ENCODE peak calls at places on chromosomes 16 and 17, in ten cellular contexts. One of them, this sample, is unnamed.

GRCh38 chr16:68884391-68884790 is 41.1 kb downstream of the TANGO6 start:
- DNase-seq in A549: no peak
- DNase-seq in BJ: no peak
- DNase-seq in adipocyte: no peak
- DNase-seq in ascending aorta: no peak
- DNase-seq in dorsolateral prefrontal cortex: no peak
- DNase-seq in AG09309: no peak
- DNase-seq in AG10803: peak; percentile 24
- DNase-seq in tibial artery: no peak
- DNase-seq in mucosa of descending colon: no peak
- DNase-seq in this sample: no peak

GRCh38 chr17:38749222-38750043 is 1.3 kb upstream of the PCGF2 start:
- DNase-seq in AG10803: peak; percentile 50
- DNase-seq in BJ: peak; percentile 18
- DNase-seq in dorsolateral prefrontal cortex: peak; percentile 70
- DNase-seq in tibial artery: peak; percentile 92
- DNase-seq in mucosa of descending colon: peak; percentile 88
- DNase-seq in adipocyte: peak; percentile 70
- DNase-seq in ascending aorta: no peak
- DNase-seq in A549: peak; percentile 92
- DNase-seq in AG09309: no peak
- DNase-seq in this sample: no peak

GRCh38 chr17:68085751-68086445 is 50.4 kb downstream of the KPNA2 start:
- DNase-seq in ascending aorta: no peak
- DNase-seq in dorsolateral prefrontal cortex: no peak
- DNase-seq in BJ: no peak
- DNase-seq in mucosa of descending colon: peak; percentile 69
- DNase-seq in A549: no peak
- DNase-seq in tibial artery: no peak
- DNase-seq in AG10803: no peak
- DNase-seq in AG09309: no peak
- DNase-seq in adipocyte: peak; percentile 19
- DNase-seq in this sample: no peak

GRCh38 chr16:69286941-69287713 is 24.0 kb upstream of the VPS4A start:
- DNase-seq in tibial artery: peak; percentile 90
- DNase-seq in dorsolateral prefrontal cortex: peak; percentile 19
- DNase-seq in AG09309: peak; percentile 60
- DNase-seq in mucosa of descending colon: no peak
- DNase-seq in adipocyte: peak; percentile 93
- DNase-seq in ascending aorta: peak; percentile 29
- DNase-seq in AG10803: peak; percentile 75
- DNase-seq in A549: peak; percentile 70
- DNase-seq in BJ: no peak
- DNase-seq in this sample: no peak

GRCh38 chr16:10370096-10370726 is 15.7 kb upstream of the ATF7IP2 start:
- DNase-seq in A549: no peak
- DNase-seq in ascending aorta: no peak
- DNase-seq in mucosa of descending colon: no peak
- DNase-seq in AG10803: no peak
- DNase-seq in dorsolateral prefrontal cortex: no peak
- DNase-seq in AG09309: no peak
- DNase-seq in adipocyte: no peak
- DNase-seq in BJ: no peak
- DNase-seq in tibial artery: no peak
- DNase-seq in this sample: no peak

GRCh38 chr16:20291807-20292206 is 35.5 kb downstream of the GP2 start:
- DNase-seq in mucosa of descending colon: no peak
- DNase-seq in ascending aorta: no peak
- DNase-seq in BJ: no peak
- DNase-seq in A549: no peak
- DNase-seq in AG09309: no peak
- DNase-seq in tibial artery: no peak
- DNase-seq in AG10803: no peak
- DNase-seq in dorsolateral prefrontal cortex: no peak
- DNase-seq in adipocyte: no peak
- DNase-seq in this sample: no peak

GRCh38 chr17:40121191-40121885 is 433 bp upstream of the MSL1 start:
- DNase-seq in AG09309: no peak
- DNase-seq in tibial artery: no peak
- DNase-seq in dorsolateral prefrontal cortex: peak; percentile 29
- DNase-seq in ascending aorta: no peak
- DNase-seq in A549: peak; percentile 61
- DNase-seq in BJ: no peak
- DNase-seq in mucosa of descending colon: peak; percentile 73
- DNase-seq in adipocyte: peak; percentile 87
- DNase-seq in AG10803: peak; percentile 49
- DNase-seq in this sample: no peak

GRCh38 chr16:86662195-86662594 is 83.8 kb downstream of the FOXL1 start:
- DNase-seq in AG09309: no peak
- DNase-seq in mucosa of descending colon: no peak
- DNase-seq in dorsolateral prefrontal cortex: no peak
- DNase-seq in AG10803: peak; percentile 75
- DNase-seq in adipocyte: peak; percentile 50
- DNase-seq in BJ: peak; percentile 57
- DNase-seq in A549: no peak
- DNase-seq in ascending aorta: no peak
- DNase-seq in tibial artery: no peak
- DNase-seq in this sample: no peak

GRCh38 chr17:54754560-54754959 is 146.1 kb upstream of the TOM1L1 start:
- DNase-seq in AG10803: no peak
- DNase-seq in BJ: no peak
- DNase-seq in tibial artery: peak; percentile 59
- DNase-seq in A549: peak; percentile 29
- DNase-seq in ascending aorta: no peak
- DNase-seq in dorsolateral prefrontal cortex: no peak
- DNase-seq in adipocyte: no peak
- DNase-seq in AG09309: no peak
- DNase-seq in mucosa of descending colon: no peak
- DNase-seq in this sample: no peak

GRCh38 chr17:63528183-63528582 is 5.0 kb downstream of the KCNH6 start:
- DNase-seq in adipocyte: no peak
- DNase-seq in BJ: no peak
- DNase-seq in AG10803: no peak
- DNase-seq in mucosa of descending colon: no peak
- DNase-seq in dorsolateral prefrontal cortex: no peak
- DNase-seq in ascending aorta: no peak
- DNase-seq in AG09309: no peak
- DNase-seq in A549: no peak
- DNase-seq in tibial artery: no peak
- DNase-seq in this sample: no peak

GRCh38 chr16:49158029-49158642 is 123.5 kb downstream of the CBLN1 start:
- DNase-seq in BJ: no peak
- DNase-seq in A549: peak; percentile 21
- DNase-seq in AG09309: no peak
- DNase-seq in AG10803: no peak
- DNase-seq in mucosa of descending colon: no peak
- DNase-seq in ascending aorta: no peak
- DNase-seq in adipocyte: peak; percentile 1
- DNase-seq in dorsolateral prefrontal cortex: no peak
- DNase-seq in tibial artery: no peak
- DNase-seq in this sample: peak; percentile 0

GRCh38 chr17:16987830-16988601 is 16.1 kb upstream of the TNFRSF13B start:
- DNase-seq in adipocyte: peak; percentile 61
- DNase-seq in ascending aorta: peak; percentile 54
- DNase-seq in AG10803: peak; percentile 74
- DNase-seq in AG09309: peak; percentile 31
- DNase-seq in dorsolateral prefrontal cortex: no peak
- DNase-seq in tibial artery: peak; percentile 80
- DNase-seq in mucosa of descending colon: peak; percentile 73
- DNase-seq in A549: peak; percentile 59
- DNase-seq in BJ: peak; percentile 41
- DNase-seq in this sample: no peak

GRCh38 chr16:8831450-8832382 is 34.1 kb downstream of the PMM2 start:
- DNase-seq in ascending aorta: no peak
- DNase-seq in adipocyte: no peak
- DNase-seq in mucosa of descending colon: no peak
- DNase-seq in dorsolateral prefrontal cortex: no peak
- DNase-seq in A549: no peak
- DNase-seq in AG10803: no peak
- DNase-seq in tibial artery: no peak
- DNase-seq in AG09309: no peak
- DNase-seq in BJ: no peak
- DNase-seq in this sample: no peak

GRCh38 chr16:66619534-66620418 is 15.3 kb downstream of the CMTM3 start:
- DNase-seq in adipocyte: peak; percentile 48
- DNase-seq in AG10803: peak; percentile 91
- DNase-seq in BJ: peak; percentile 71
- DNase-seq in dorsolateral prefrontal cortex: no peak
- DNase-seq in AG09309: no peak
- DNase-seq in ascending aorta: no peak
- DNase-seq in tibial artery: peak; percentile 3
- DNase-seq in A549: no peak
- DNase-seq in mucosa of descending colon: no peak
- DNase-seq in this sample: no peak

GRCh38 chr17:48162305-48162934 is 54.9 kb downstream of the SNX11 start:
- DNase-seq in mucosa of descending colon: no peak
- DNase-seq in dorsolateral prefrontal cortex: no peak
- DNase-seq in A549: peak; percentile 18
- DNase-seq in AG10803: no peak
- DNase-seq in tibial artery: no peak
- DNase-seq in adipocyte: no peak
- DNase-seq in AG09309: no peak
- DNase-seq in BJ: no peak
- DNase-seq in ascending aorta: no peak
- DNase-seq in this sample: no peak

GRCh38 chr17:48163809-48164208 is 56.2 kb downstream of the SNX11 start:
- DNase-seq in A549: no peak
- DNase-seq in mucosa of descending colon: no peak
- DNase-seq in ascending aorta: no peak
- DNase-seq in tibial artery: no peak
- DNase-seq in BJ: no peak
- DNase-seq in AG09309: no peak
- DNase-seq in dorsolateral prefrontal cortex: no peak
- DNase-seq in AG10803: no peak
- DNase-seq in adipocyte: no peak
- DNase-seq in this sample: no peak

GRCh38 chr17:48162946-48163506 is 55.5 kb downstream of the SNX11 start:
- DNase-seq in dorsolateral prefrontal cortex: no peak
- DNase-seq in ascending aorta: no peak
- DNase-seq in mucosa of descending colon: no peak
- DNase-seq in BJ: no peak
- DNase-seq in tibial artery: no peak
- DNase-seq in AG10803: no peak
- DNase-seq in AG09309: no peak
- DNase-seq in A549: peak; percentile 57
- DNase-seq in adipocyte: no peak
- DNase-seq in this sample: no peak

GRCh38 chr17:48160177-48160967 is 52.8 kb downstream of the SNX11 start:
- DNase-seq in AG09309: no peak
- DNase-seq in A549: no peak
- DNase-seq in mucosa of descending colon: peak; percentile 39
- DNase-seq in tibial artery: no peak
- DNase-seq in dorsolateral prefrontal cortex: no peak
- DNase-seq in ascending aorta: no peak
- DNase-seq in AG10803: no peak
- DNase-seq in BJ: no peak
- DNase-seq in adipocyte: no peak
- DNase-seq in this sample: no peak

DNA sequence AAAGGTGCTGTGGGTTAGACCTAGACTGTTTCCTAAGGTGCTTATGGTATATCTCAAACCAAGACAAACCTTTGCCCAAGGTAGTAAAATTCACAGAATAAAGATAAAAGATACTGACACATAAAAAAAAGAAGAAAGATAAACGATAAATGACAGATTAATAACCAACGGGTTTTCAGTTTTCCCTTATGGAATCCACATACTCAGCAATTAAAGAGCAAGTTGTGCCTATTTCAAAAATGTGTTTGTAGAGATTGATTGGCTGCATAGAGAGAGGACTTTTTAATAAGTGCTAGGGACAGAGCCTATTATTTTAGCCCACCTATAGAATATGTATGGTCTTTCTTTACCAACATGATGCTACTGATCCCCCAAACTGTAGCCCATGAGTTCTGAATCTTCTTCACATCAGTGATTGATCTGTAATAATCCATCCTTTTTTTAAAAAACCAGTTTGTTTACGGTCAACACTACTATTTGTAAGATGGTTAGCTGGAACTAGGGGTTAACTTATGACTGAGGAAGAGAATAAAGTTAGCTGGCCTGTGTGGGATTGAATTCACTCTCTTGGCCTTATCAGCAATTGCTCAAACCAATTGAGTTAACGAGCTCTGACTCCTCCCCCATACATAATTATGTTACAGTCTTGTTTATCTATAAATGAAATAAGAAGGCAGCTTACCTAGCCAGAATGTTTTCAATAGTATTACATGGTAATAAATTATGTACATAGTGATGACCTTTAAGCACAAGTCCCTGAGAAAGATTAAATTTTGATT is 53.8 kb downstream of the SNX11 start:
- DNase-seq in AG10803: no peak
- DNase-seq in adipocyte: no peak
- DNase-seq in mucosa of descending colon: no peak
- DNase-seq in dorsolateral prefrontal cortex: no peak
- DNase-seq in A549: no peak
- DNase-seq in AG09309: no peak
- DNase-seq in ascending aorta: no peak
- DNase-seq in BJ: no peak
- DNase-seq in tibial artery: no peak
- DNase-seq in this sample: no peak
- H3K4me3 ChIP-seq in AG10803: no peak overlapping the region
- H3K4me3 ChIP-seq in adipocyte: no peak overlapping the region
- H3K4me3 ChIP-seq in mucosa of descending colon: no peak overlapping the region
- H3K4me3 ChIP-seq in dorsolateral prefrontal cortex: no peak overlapping the region
- H3K4me3 ChIP-seq in A549: no peak overlapping the region
- H3K4me3 ChIP-seq in AG09309: no peak overlapping the region
- H3K4me3 ChIP-seq in ascending aorta: no peak overlapping the region
- H3K4me3 ChIP-seq in BJ: no peak overlapping the region
- H3K4me3 ChIP-seq in tibial artery: no peak overlapping the region
- H3K4me3 ChIP-seq in this sample: no peak overlapping the region

GRCh38 chr17:74446551-74447500 is 14.9 kb downstream of the GPRC5C start:
- DNase-seq in adipocyte: no peak
- DNase-seq in BJ: no peak
- DNase-seq in AG09309: no peak
- DNase-seq in A549: no peak
- DNase-seq in mucosa of descending colon: peak; percentile 40
- DNase-seq in dorsolateral prefrontal cortex: peak; percentile 97
- DNase-seq in ascending aorta: peak; percentile 91
- DNase-seq in AG10803: no peak
- DNase-seq in tibial artery: peak; percentile 99
- DNase-seq in this sample: no peak
- H3K4me3 ChIP-seq in adipocyte: no peak overlapping the region
- H3K4me3 ChIP-seq in BJ: no peak overlapping the region
- H3K4me3 ChIP-seq in AG09309: no peak overlapping the region
- H3K4me3 ChIP-seq in A549: no peak overlapping the region
- H3K4me3 ChIP-seq in mucosa of descending colon: no peak overlapping the region
- H3K4me3 ChIP-seq in dorsolateral prefrontal cortex: no peak overlapping the region
- H3K4me3 ChIP-seq in ascending aorta: peak overlapping the region; percentile 33
- H3K4me3 ChIP-seq in AG10803: no peak overlapping the region
- H3K4me3 ChIP-seq in tibial artery: peak overlapping the region; percentile 20
- H3K4me3 ChIP-seq in this sample: no peak overlapping the region

GRCh38 chr17:2020721-2021120 is 4.4 kb downstream of the RTN4RL1 start:
- DNase-seq in BJ: no peak
- DNase-seq in AG10803: no peak
- DNase-seq in AG09309: no peak
- DNase-seq in dorsolateral prefrontal cortex: no peak
- DNase-seq in mucosa of descending colon: no peak
- DNase-seq in tibial artery: no peak
- DNase-seq in ascending aorta: no peak
- DNase-seq in adipocyte: no peak
- DNase-seq in A549: no peak
- DNase-seq in this sample: no peak
- H3K4me3 ChIP-seq in BJ: no peak overlapping the region
- H3K4me3 ChIP-seq in AG10803: no peak overlapping the region
- H3K4me3 ChIP-seq in AG09309: no peak overlapping the region
- H3K4me3 ChIP-seq in dorsolateral prefrontal cortex: no peak overlapping the region
- H3K4me3 ChIP-seq in mucosa of descending colon: no peak overlapping the region
- H3K4me3 ChIP-seq in tibial artery: no peak overlapping the region
- H3K4me3 ChIP-seq in ascending aorta: no peak overlapping the region
- H3K4me3 ChIP-seq in adipocyte: no peak overlapping the region
- H3K4me3 ChIP-seq in A549: no peak overlapping the region
- H3K4me3 ChIP-seq in this sample: no peak overlapping the region

GRCh38 chr17:9016941-9017552 is 4.3 kb upstream of the NTN1 start:
- DNase-seq in AG10803: no peak
- DNase-seq in tibial artery: peak; percentile 6
- DNase-seq in dorsolateral prefrontal cortex: no peak
- DNase-seq in A549: no peak
- DNase-seq in BJ: no peak
- DNase-seq in adipocyte: no peak
- DNase-seq in ascending aorta: no peak
- DNase-seq in AG09309: no peak
- DNase-seq in mucosa of descending colon: no peak
- DNase-seq in this sample: no peak
- H3K4me3 ChIP-seq in AG10803: no peak overlapping the region
- H3K4me3 ChIP-seq in tibial artery: no peak overlapping the region
- H3K4me3 ChIP-seq in dorsolateral prefrontal cortex: no peak overlapping the region
- H3K4me3 ChIP-seq in A549: no peak overlapping the region
- H3K4me3 ChIP-seq in BJ: no peak overlapping the region
- H3K4me3 ChIP-seq in adipocyte: no peak overlapping the region
- H3K4me3 ChIP-seq in ascending aorta: no peak overlapping the region
- H3K4me3 ChIP-seq in AG09309: no peak overlapping the region
- H3K4me3 ChIP-seq in mucosa of descending colon: no peak overlapping the region
- H3K4me3 ChIP-seq in this sample: no peak overlapping the region

This sample was measured in retinal pigment epithelial cell.